ENCODE peak calls at places on chromosomes 1 and 21, in four cellular contexts. A, F, I and N are unnamed samples.

GRCh38 chr1:77605246-77606026 is 77.0 kb downstream of the ZZZ3 start:
- DNase-seq in A (no peak), F (no peak), I (no peak), N (peak; percentile 38)

GRCh38 chr1:203682401-203683383 is 56.1 kb downstream of the ATP2B4 start:
- DNase-seq in A (peak; percentile 53), F (peak; percentile 36), I (no peak), N (peak; percentile 34)

GRCh38 chr21:44083631-44084291 is 23.4 kb upstream of the PWP2 start:
- DNase-seq in I (no peak), A (no peak), F (no peak), N (no peak)

GRCh38 chr21:42523941-42524340 is 10.3 kb downstream of the SLC37A1 start:
- DNase-seq in A (no peak), F (no peak), I (no peak), N (no peak)

GRCh38 chr1:59350521-59350920 is 53.6 kb downstream of the FGGY start:
- DNase-seq in I (no peak), F (no peak), A (no peak), N (no peak)

GRCh38 chr1:204821476-204821875 is 49.2 kb upstream of the NFASC start:
- DNase-seq in A (no peak), F (no peak), I (no peak), N (no peak)

GRCh38 chr1:51907079-51907702 is 28.7 kb upstream of the NRDC start:
- DNase-seq in A (no peak), F (no peak), I (no peak), N (peak; percentile 19)

GRCh38 chr1:1763657-1764621 is 14.3 kb downstream of the NADK start:
- DNase-seq in I (no peak), F (peak; percentile 67), A (no peak), N (no peak)

GRCh38 chr1:15676688-15677661 is 7.1 kb upstream of the PLEKHM2 start:
- DNase-seq in A (no peak), I (no peak), F (no peak), N (no peak)

GRCh38 chr1:232617237-232617636 is 12.7 kb downstream of the SIPA1L2 start:
- DNase-seq in F (no peak), I (no peak), A (no peak), N (no peak)

GRCh38 chr1:221164029-221164428 is 284.8 kb downstream of the HLX start:
- DNase-seq in A (no peak), I (no peak), F (no peak), N (peak; percentile 49)

GRCh38 chr21:35436899-35437298 is 387.8 kb upstream of the RUNX1 start:
- DNase-seq in F (no peak), A (peak; percentile 25), I (no peak), N (no peak)

GRCh38 chr1:244022301-244022700 is 28.8 kb upstream of the ZBTB18 start:
- DNase-seq in F (no peak), I (no peak), A (no peak), N (peak; percentile 27)

GRCh38 chr1:1629430-1630190 is 2.4 kb upstream of the MMP23B start:
- DNase-seq in I (no peak), A (no peak), F (no peak), N (no peak)

GRCh38 chr1:72296481-72296880 is 14.1 kb upstream of the NEGR1 start:
- DNase-seq in I (no peak), F (no peak), A (no peak), N (no peak)

GRCh38 chr1:228218513-228219244 is 10.8 kb downstream of the OBSCN start:
- DNase-seq in A (no peak), F (no peak), I (no peak), N (no peak)

GRCh38 chr1:92968138-92969032 is 7.1 kb upstream of the DIPK1A start:
- DNase-seq in I (no peak), A (no peak), F (no peak), N (no peak)

GRCh38 chr1:9281907-9282306 is 10.8 kb upstream of the SPSB1 start:
- DNase-seq in A (no peak), F (no peak), I (no peak), N (no peak)

GRCh38 chr1:211132681-211133392 is 1.1 kb downstream of the KCNH1 start:
- DNase-seq in F (no peak), A (no peak), I (no peak), N (no peak)

GRCh38 chr1:232077809-232078208 is 451.2 kb downstream of the DISC1 start:
- DNase-seq in F (no peak), A (no peak), I (no peak), N (no peak)

GRCh38 chr1:227754958-227755357 is 19.7 kb downstream of the SNAP47 start:
- DNase-seq in I (no peak), A (no peak), F (no peak), N (no peak)

GRCh38 chr1:243842978-243843490 is 7.0 kb downstream of the AKT3 start:
- DNase-seq in I (no peak), F (peak; percentile 43), A (no peak), N (peak; percentile 89)

GRCh38 chr1:99682291-99682751 is 36.4 kb downstream of the PALMD start:
- DNase-seq in A (no peak), I (no peak), F (peak; percentile 21), N (peak; percentile 88)

GRCh38 chr1:200053639-200054038 is 26.1 kb downstream of the NR5A2 start:
- DNase-seq in F (no peak), A (no peak), I (no peak), N (peak; percentile 7)

GRCh38 chr1:9437931-9438330 is 101.3 kb upstream of the SLC25A33 start:
- DNase-seq in A (no peak), I (no peak), F (no peak), N (peak; percentile 53)

GRCh38 chr1:232319106-232319505 is 310.8 kb downstream of the SIPA1L2 start:
- DNase-seq in A (no peak), I (no peak), F (no peak), N (no peak)

GRCh38 chr21:37001446-37001845 is 5.1 kb upstream of the RIPPLY3 start:
- DNase-seq in I (no peak), A (no peak), F (no peak), N (no peak)

GRCh38 chr1:71028981-71029380 is 18.6 kb downstream of the PTGER3 start:
- DNase-seq in I (no peak), A (no peak), F (no peak), N (no peak)
- TF ChIP-seq ELK1 in I (no peak), A (no peak), F (no peak), N (no peak)

GRCh38 chr1:175527773-175528172 is 215.6 kb downstream of the TNR start:
- DNase-seq in A (no peak), I (no peak), F (no peak), N (no peak)

GRCh38 chr1:175521265-175522040 is 221.9 kb downstream of the TNR start:
- DNase-seq in F (no peak), A (no peak), I (no peak), N (no peak)

GRCh38 chr1:175524003-175524402 is 219.4 kb downstream of the TNR start:
- DNase-seq in I (no peak), A (no peak), F (no peak), N (no peak)

GRCh38 chr1:175522880-175523279 is 220.5 kb downstream of the TNR start:
- DNase-seq in A (no peak), F (no peak), I (no peak), N (no peak)

GRCh38 chr1:175525222-175525621 is 218.2 kb downstream of the TNR start:
- DNase-seq in F (no peak), A (no peak), I (no peak), N (no peak)
- TF ChIP-seq ELK1 in F (no peak), A (no peak), I (no peak), N (no peak)

GRCh38 chr1:230394741-230395140 is 31.4 kb downstream of the PGBD5 start:
- DNase-seq in F (no peak), I (no peak), A (no peak), N (no peak)
- TF ChIP-seq ELK1 in F (no peak), I (no peak), A (no peak), N (no peak)

DNA sequence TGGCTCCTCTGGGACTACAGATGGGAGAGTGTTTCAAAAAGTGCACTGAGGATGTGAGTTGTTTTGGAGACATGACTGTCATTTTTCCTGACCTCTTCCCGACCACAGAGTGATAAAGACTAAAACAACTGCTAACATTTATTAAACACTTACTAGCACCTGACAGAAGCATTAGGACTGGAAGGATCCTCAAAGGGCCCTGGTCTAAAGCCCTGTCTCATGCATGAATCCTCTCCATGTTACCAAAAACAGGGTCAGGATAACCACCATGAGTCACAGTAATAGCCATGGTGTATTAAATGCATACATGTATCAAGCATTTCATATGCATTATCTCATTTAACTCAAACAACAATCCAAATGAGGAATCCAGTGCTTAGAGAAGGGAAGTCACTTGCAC is 11.5 kb downstream of the CYB5RL start:
- DNase-seq in F (no peak), I (no peak), A (no peak), N (peak; percentile 56)
- TF ChIP-seq ELK1 in F (no peak), I (no peak), A (no peak), N (no peak)

GRCh38 chr1:89808429-89809117 is 12.3 kb upstream of the LRRC8D start:
- DNase-seq in A (no peak), I (no peak), F (peak; percentile 36), N (peak; percentile 38)
- TF ChIP-seq ELK1 in A (no peak), I (no peak), F (no peak), N (no peak)

GRCh38 chr1:96926176-96926575 is 204.6 kb downstream of the PTBP2 start:
- DNase-seq in I (no peak), A (no peak), F (no peak), N (no peak)
- TF ChIP-seq ELK1 in I (no peak), A (no peak), F (no peak), N (no peak)